ENCODE peak calls at places on chromosomes 1 and 21, in five cellular contexts. I is memory B cell; B is activated T-helper 1 cell treated with anti-CD3 and anti-CD28 coated beads, Interleukin-12 subunit alpha, Interleukin-12 subunit beta, Interleukin-2, Interleukin-4 antibody, amounts not matched to agents 30 ng/mL and 10 ng/mL and 1 ng/mL, durations not matched to agents 14 hours and 24 hours and 36 hours; G is T-helper 1 cell; R is NCI-H1105 treated with DMSO at 0.1 percent for 48 hours. U is an unnamed sample.

GRCh38 chr1:244862354-244862698 is 2.0 kb downstream of the HNRNPU start:
- DNase-seq in R (no peak), B (peak), G (no peak), I (no peak), U (no peak)

GRCh38 chr21:44713130-44713529 is 1.8 kb upstream of the TSPEAR start:
- DNase-seq in B (no peak), I (no peak), G (no peak), R (no peak), U (no peak)

GRCh38 chr1:227449051-227449450 is 114.3 kb upstream of the ZNF678 start:
- DNase-seq in G (no peak), I (no peak), B (no peak), R (no peak), U (no peak)

GRCh38 chr21:26849428-26850115 is 4.4 kb upstream of the ADAMTS1 start:
- DNase-seq in R (peak), B (no peak), I (no peak), G (no peak), U (peak)

GRCh38 chr1:117060441-117061317 is 553 bp downstream of the TTF2 start:
- DNase-seq in G (peak), I (no peak), B (peak), R (no peak), U (no peak)

GRCh38 chr1:158496379-158496778 is 24.4 kb downstream of the OR10R2 start:
- DNase-seq in B (no peak), G (no peak), I (no peak), R (peak), U (no peak)

GRCh38 chr1:114510235-114511047 is 562 bp downstream of the TRIM33 start:
- DNase-seq in G (no peak), I (peak), B (peak), R (peak), U (no peak)

GRCh38 chr1:117000142-117000541 is 1.4 kb upstream of the CD101 start:
- DNase-seq in R (no peak), B (no peak), I (no peak), G (no peak), U (no peak)

GRCh38 chr1:78247079-78247478 is 201.3 kb downstream of the GIPC2 start:
- DNase-seq in I (no peak), G (no peak), B (no peak), R (no peak), U (no peak)

GRCh38 chr1:62271932-62272728 is 47.1 kb downstream of the KANK4 start:
- DNase-seq in B (peak), G (no peak), R (no peak), I (no peak), U (no peak)

GRCh38 chr1:208597571-208597970 is 353.4 kb upstream of the PLXNA2 start:
- DNase-seq in B (no peak), G (no peak), I (no peak), R (no peak), U (no peak)

GRCh38 chr1:85465791-85466134 is 804 bp upstream of the DDAH1 start:
- DNase-seq in I (no peak), G (no peak), R (no peak), B (no peak), U (no peak)

GRCh38 chr1:233677690-233678354 is 63.9 kb downstream of the KCNK1 start:
- DNase-seq in G (no peak), R (no peak), I (no peak), B (no peak), U (no peak)

GRCh38 chr1:202861420-202862121 is 27.4 kb downstream of the RABIF start:
- DNase-seq in R (peak), G (no peak), I (peak), B (peak), U (peak)

GRCh38 chr1:150560986-150561829 is 12.0 kb downstream of the ADAMTSL4 start:
- DNase-seq in I (peak), G (peak), B (peak), R (peak), U (peak)

GRCh38 chr21:35026617-35027557 is 22.2 kb downstream of the RUNX1 start:
- DNase-seq in G (peak), B (peak), R (no peak), I (peak), U (no peak)

GRCh38 chr1:1306661-1307260 is 969 bp downstream of the ACAP3 start:
- DNase-seq in G (no peak), I (no peak), B (no peak), R (no peak), U (no peak)

GRCh38 chr1:213622365-213623087 is 365.2 kb upstream of the PROX1 start:
- DNase-seq in I (no peak), B (no peak), G (no peak), R (no peak), U (no peak)

GRCh38 chr1:212566522-212567479 is 41.8 kb upstream of the ATF3 start:
- DNase-seq in G (no peak), B (peak), I (no peak), R (peak), U (peak)

U was measured in NCI-H446 treated with DMSO at 0.1 percent for 48 hours.